ENCODE peak calls at places on chromosome 10, in eight cellular contexts. S is GM04503, A is GM06990, X is breast epithelium, Z is endothelial cell of umbilical vein, Y is progenitor cell of endocrine pancreas, R is aorta, Q is Calu3. C is an unnamed sample.
A peak's percentile ranks its signal among the peaks of the same experiment; 100 is the strongest.

GRCh38 chr10:77162697-77163096 is 474.9 kb downstream of the KCNMA1 start:
- DNase-seq in S (no peak), A (no peak), X (no peak), Z (peak; percentile 48), Y (no peak), R (no peak), Q (no peak), C (no peak)

GRCh38 chr10:116671274-116671926 is 50.6 kb downstream of the PNLIPRP2 start:
- DNase-seq in S (no peak), A (no peak), X (no peak), Z (no peak), Y (no peak), R (no peak), Q (no peak), C (no peak)

GRCh38 chr10:105149371-105149871 is 508.3 kb downstream of the SORCS3 start:
- DNase-seq in S (peak; percentile 3), A (no peak), X (no peak), Z (no peak), Y (no peak), R (no peak), Q (no peak), C (peak; percentile 11)

GRCh38 chr10:72462261-72462660 is 107.5 kb upstream of the DNAJB12 start:
- DNase-seq in S (no peak), A (no peak), X (no peak), Z (no peak), Y (no peak), R (no peak), Q (no peak), C (no peak)

GRCh38 chr10:129388435-129388834 is 78.6 kb upstream of the MGMT start:
- DNase-seq in S (no peak), A (no peak), X (no peak), Z (no peak), Y (no peak), R (no peak), Q (no peak), C (no peak)

GRCh38 chr10:116080553-116080952 is 192.5 kb downstream of the GFRA1 start:
- DNase-seq in S (no peak), A (no peak), X (no peak), Z (no peak), Y (no peak), R (no peak), Q (no peak), C (no peak)

GRCh38 chr10:101092742-101093386 is 31.1 kb downstream of the KAZALD1 start:
- DNase-seq in S (no peak), A (no peak), X (no peak), Z (no peak), Y (no peak), R (no peak), Q (no peak), C (no peak)

GRCh38 chr10:133174689-133175263 is 14.8 kb downstream of the KNDC1 start:
- DNase-seq in S (no peak), A (no peak), X (no peak), Z (no peak), Y (no peak), R (no peak), Q (no peak), C (no peak)

GRCh38 chr10:34526758-34527730 is 288.1 kb downstream of the PARD3 start:
- DNase-seq in S (peak; percentile 95), A (peak; percentile 33), X (no peak), Z (peak; percentile 91), Y (no peak), R (no peak), Q (no peak), C (peak; percentile 90)

GRCh38 chr10:69102429-69102828 is 14.5 kb downstream of the SRGN start:
- DNase-seq in S (no peak), A (no peak), X (no peak), Z (no peak), Y (no peak), R (no peak), Q (no peak), C (no peak)

GRCh38 chr10:81903472-81903871 is 28.5 kb downstream of the NRG3 start:
- DNase-seq in S (no peak), A (no peak), X (no peak), Z (no peak), Y (no peak), R (no peak), Q (no peak), C (no peak)

GRCh38 chr10:71401969-71402368 is 5.2 kb downstream of the CDH23 start:
- DNase-seq in S (no peak), A (no peak), X (no peak), Z (no peak), Y (no peak), R (no peak), Q (no peak), C (no peak)

GRCh38 chr10:9382199-9382598 is 1327.7 kb downstream of the GATA3 start:
- DNase-seq in S (no peak), A (no peak), X (no peak), Z (no peak), Y (no peak), R (no peak), Q (no peak), C (no peak)

GRCh38 chr10:78175444-78175843 is 141.8 kb downstream of the RPS24 start:
- DNase-seq in S (no peak), A (no peak), X (no peak), Z (no peak), Y (no peak), R (no peak), Q (no peak), C (no peak)

GRCh38 chr10:96017227-96017687 is 26.1 kb upstream of the CCNJ start:
- DNase-seq in S (peak; percentile 10), A (peak; percentile 9), X (no peak), Z (peak; percentile 87), Y (peak; percentile 36), R (no peak), Q (peak; percentile 40), C (peak; percentile 9)

GRCh38 chr10:132322621-132323048 is 9.4 kb upstream of the LRRC27 start:
- DNase-seq in S (peak; percentile 65), A (no peak), X (no peak), Z (no peak), Y (no peak), R (peak; percentile 34), Q (no peak), C (no peak)